ENCODE peak calls at places on chromosome 9, in eight cellular contexts. D is left ventricle myocardium inferior; J is NCI-H2029; L is activated CD8-positive, alpha-beta T cell treated with anti-CD3 and anti-CD28 coated beads for 36 hours; N is heart left ventricle; G is GDM1; S is A172; T is HAP-1. Y is an unnamed sample.

GRCh38 chr9:131227112-131228058 is 48.9 kb downstream of the FAM78A start:
- DNase-seq in D (no peak), J (peak), L (no peak), N (peak), G (no peak), S (no peak), T (no peak), Y (no peak)

GRCh38 chr9:16179566-16179965 is 626.7 kb downstream of the CCDC171 start:
- DNase-seq in D (no peak), J (no peak), L (peak), N (no peak), G (no peak), S (no peak), T (no peak), Y (no peak)

GRCh38 chr9:83339435-83339834 is 198.8 kb downstream of the FRMD3 start:
- DNase-seq in D (no peak), J (no peak), L (no peak), N (peak), G (no peak), S (no peak), T (no peak), Y (no peak)

GRCh38 chr9:38371495-38371894 is 21.0 kb upstream of the ALDH1B1 start:
- DNase-seq in D (no peak), J (peak), L (peak), N (no peak), G (no peak), S (peak), T (peak), Y (peak)

GRCh38 chr9:120807607-120808379 is 14.6 kb upstream of the FBXW2 start:
- DNase-seq in D (no peak), J (no peak), L (no peak), N (no peak), G (no peak), S (no peak), T (no peak), Y (no peak)

GRCh38 chr9:134655101-134655500 is 13.5 kb downstream of the COL5A1 start:
- DNase-seq in D (peak), J (no peak), L (no peak), N (no peak), G (no peak), S (no peak), T (no peak), Y (no peak)

GRCh38 chr9:105842023-105842644 is 147.8 kb downstream of the TMEM38B start:
- DNase-seq in D (no peak), J (peak), L (peak), N (no peak), G (no peak), S (peak), T (peak), Y (no peak)

GRCh38 chr9:127131871-127132270 is 9.4 kb upstream of the ANGPTL2 start:
- DNase-seq in D (no peak), J (no peak), L (no peak), N (peak), G (no peak), S (peak), T (no peak), Y (peak)

GRCh38 chr9:122125891-122126331 is 32.8 kb upstream of the TTLL11 start:
- DNase-seq in D (no peak), J (no peak), L (no peak), N (no peak), G (no peak), S (no peak), T (no peak), Y (no peak)

GRCh38 chr9:76571288-76572204 is 112.6 kb downstream of the GCNT1 start:
- DNase-seq in D (no peak), J (no peak), L (peak), N (no peak), G (no peak), S (no peak), T (no peak), Y (no peak)

GRCh38 chr9:109319072-109319630 is 1.7 kb downstream of the EPB41L4B start:
- DNase-seq in D (no peak), J (peak), L (no peak), N (no peak), G (no peak), S (no peak), T (peak), Y (no peak)

GRCh38 chr9:85024374-85024773 is 354.8 kb downstream of the NTRK2 start:
- DNase-seq in D (no peak), J (no peak), L (no peak), N (no peak), G (no peak), S (no peak), T (no peak), Y (no peak)

GRCh38 chr9:135692410-135692809 is 6.9 kb downstream of the SOHLH1 start:
- DNase-seq in D (no peak), J (no peak), L (peak), N (no peak), G (no peak), S (no peak), T (no peak), Y (no peak)

GRCh38 chr9:12843735-12844134 is 68.9 kb downstream of the LURAP1L start:
- DNase-seq in D (no peak), J (no peak), L (no peak), N (no peak), G (no peak), S (no peak), T (no peak), Y (no peak)

GRCh38 chr9:19184144-19184917 is 46.2 kb upstream of the DENND4C start:
- DNase-seq in D (peak), J (no peak), L (peak), N (peak), G (peak), S (peak), T (no peak), Y (peak)

GRCh38 chr9:114754574-114754973 is 51.3 kb downstream of the TNFSF15 start:
- DNase-seq in D (no peak), J (no peak), L (peak), N (no peak), G (peak), S (no peak), T (no peak), Y (no peak)

GRCh38 chr9:137643921-137644320 is 25.1 kb downstream of the EHMT1 start:
- DNase-seq in D (peak), J (no peak), L (no peak), N (no peak), G (no peak), S (no peak), T (no peak), Y (no peak)

GRCh38 chr9:91039125-91039834 is 237.7 kb downstream of the SYK start:
- DNase-seq in D (no peak), J (no peak), L (no peak), N (no peak), G (no peak), S (no peak), T (no peak), Y (no peak)

GRCh38 chr9:103242486-103242885 is 247.4 kb downstream of the CYLC2 start:
- DNase-seq in D (no peak), J (no peak), L (no peak), N (no peak), G (no peak), S (no peak), T (no peak), Y (no peak)

GRCh38 chr9:129558551-129559505 is 62.1 kb downstream of the C9orf50 start:
- DNase-seq in D (no peak), J (no peak), L (no peak), N (no peak), G (no peak), S (no peak), T (no peak), Y (peak)

GRCh38 chr9:95003694-95004451 is 277.4 kb downstream of the AOPEP start:
- DNase-seq in D (peak), J (no peak), L (peak), N (peak), G (peak), S (peak), T (peak), Y (peak)

GRCh38 chr9:114405294-114406034 is 17.7 kb upstream of the AKNA start:
- DNase-seq in D (peak), J (peak), L (peak), N (peak), G (peak), S (peak), T (peak), Y (peak)

GRCh38 chr9:12718482-12719026 is 25.4 kb downstream of the TYRP1 start:
- DNase-seq in D (no peak), J (no peak), L (no peak), N (no peak), G (no peak), S (no peak), T (peak), Y (no peak)

GRCh38 chr9:122936464-122936863 is 4.4 kb upstream of the RABGAP1 start:
- DNase-seq in D (no peak), J (no peak), L (no peak), N (no peak), G (no peak), S (no peak), T (no peak), Y (no peak)

GRCh38 chr9:93087971-93088655 is 7.9 kb upstream of the CARD19 start:
- DNase-seq in D (no peak), J (no peak), L (no peak), N (peak), G (no peak), S (no peak), T (no peak), Y (no peak)

GRCh38 chr9:137578518-137579258 is at the start of gene DPH7:
- DNase-seq in D (peak), J (peak), L (peak), N (peak), G (peak), S (peak), T (peak), Y (peak)

GRCh38 chr9:93178851-93179786 is 4.8 kb upstream of the WNK2 start:
- DNase-seq in D (no peak), J (no peak), L (no peak), N (no peak), G (no peak), S (no peak), T (no peak), Y (no peak)

GRCh38 chr9:75548871-75549270 is 341.6 kb upstream of the PCSK5 start:
- DNase-seq in D (no peak), J (no peak), L (no peak), N (no peak), G (no peak), S (no peak), T (no peak), Y (no peak)

GRCh38 chr9:71911908-71912325 is 478 bp downstream of the C9orf85 start:
- DNase-seq in D (no peak), J (no peak), L (no peak), N (no peak), G (no peak), S (no peak), T (no peak), Y (no peak)